ENCODE peak calls at places on chromosome 19, in nine cellular contexts. J is WTC11, G is HCT116, A is A549, M is K562, C is SK-N-SH, X is GM12878, O is endothelial cell of umbilical vein, D is H1. W is an unnamed sample.

GRCh38 chr19:41626877-41627276 is at the start of gene CEACAM4:
- DNase-seq in J (no peak), G (no peak), A (no peak), M (no peak), C (no peak), X (no peak), O (no peak), D (no peak), W (peak)

GRCh38 chr19:23790641-23791488 is 32.2 kb upstream of the ZNF681 start:
- DNase-seq in J (no peak), G (no peak), A (no peak), M (no peak), C (no peak), X (no peak), O (no peak), D (peak), W (no peak)

GRCh38 chr19:55605637-55606470 is at the start of gene ZNF865:
- DNase-seq in J (peak), G (peak), A (peak), M (peak), C (peak), X (peak), O (peak), D (peak), W (peak)

GRCh38 chr19:31274964-31275319 is 74.3 kb downstream of the TSHZ3 start:
- DNase-seq in J (no peak), G (no peak), A (no peak), M (no peak), C (no peak), X (no peak), O (no peak), D (no peak), W (peak)

GRCh38 chr19:14475251-14476073 is at the start of gene PTGER1:
- DNase-seq in J (peak), G (peak), A (no peak), M (peak), C (peak), X (no peak), O (no peak), D (peak), W (peak)

GRCh38 chr19:4831351-4832340 is at the start of gene TICAM1:
- DNase-seq in J (no peak), G (no peak), A (peak), M (peak), C (peak), X (no peak), O (peak), D (peak), W (peak)

GRCh38 chr19:16319466-16319865 is 5.2 kb upstream of the KLF2 start:
- DNase-seq in J (no peak), G (no peak), A (no peak), M (no peak), C (no peak), X (no peak), O (no peak), D (no peak), W (peak)

GRCh38 chr19:11598746-11599145 is 1.5 kb downstream of the ZNF627 start:
- DNase-seq in J (no peak), G (no peak), A (no peak), M (no peak), C (no peak), X (no peak), O (no peak), D (no peak), W (no peak)

GRCh38 chr19:48480151-48480475 is 10.9 kb downstream of the CYTH2 start:
- DNase-seq in J (peak), G (no peak), A (no peak), M (no peak), C (no peak), X (no peak), O (peak), D (no peak), W (no peak)

GRCh38 chr19:17424743-17425365 is 5.0 kb downstream of the MVB12A start:
- DNase-seq in J (peak), G (no peak), A (no peak), M (peak), C (peak), X (no peak), O (peak), D (peak), W (peak)

GRCh38 chr19:6825076-6825774 is 52.7 kb downstream of the VAV1 start:
- DNase-seq in J (no peak), G (no peak), A (no peak), M (no peak), C (no peak), X (no peak), O (no peak), D (no peak), W (no peak)

GRCh38 chr19:6734096-6734696 is 3.2 kb downstream of the GPR108 start:
- DNase-seq in J (no peak), G (no peak), A (no peak), M (no peak), C (peak), X (no peak), O (peak), D (no peak), W (no peak)

GRCh38 chr19:10368101-10368803 is 12.1 kb downstream of the TYK2 start:
- DNase-seq in J (no peak), G (no peak), A (no peak), M (no peak), C (peak), X (no peak), O (no peak), D (peak), W (peak)

GRCh38 chr19:45250216-45250831 is 747 bp upstream of the MARK4 start:
- DNase-seq in J (no peak), G (no peak), A (no peak), M (no peak), C (peak), X (no peak), O (no peak), D (no peak), W (no peak)

GRCh38 chr19:53328967-53329366 is 4.6 kb upstream of the ZNF845 start:
- DNase-seq in J (peak), G (no peak), A (no peak), M (peak), C (peak), X (no peak), O (no peak), D (no peak), W (no peak)

GRCh38 chr19:53394522-53394973 is 401 bp upstream of the ZNF765 start:
- DNase-seq in J (peak), G (no peak), A (no peak), M (no peak), C (peak), X (peak), O (no peak), D (no peak), W (peak)

GRCh38 chr19:32464279-32464678 is 58.7 kb downstream of the DPY19L3 start:
- DNase-seq in J (no peak), G (peak), A (no peak), M (no peak), C (peak), X (no peak), O (peak), D (no peak), W (peak)

GRCh38 chr19:46482645-46483044 is 11.3 kb upstream of the PNMA8A start:
- DNase-seq in J (no peak), G (no peak), A (no peak), M (no peak), C (no peak), X (no peak), O (no peak), D (no peak), W (no peak)

GRCh38 chr19:32407004-32407992 is 1.7 kb downstream of the DPY19L3 start:
- DNase-seq in J (no peak), G (no peak), A (no peak), M (peak), C (peak), X (no peak), O (no peak), D (no peak), W (peak)

GRCh38 chr19:58584498-58585441 is 11.6 kb upstream of the MZF1 start:
- DNase-seq in J (no peak), G (no peak), A (no peak), M (peak), C (no peak), X (no peak), O (no peak), D (no peak), W (no peak)

GRCh38 chr19:12198136-12198535 is 35.2 kb downstream of the ZNF136 start:
- DNase-seq in J (no peak), G (no peak), A (no peak), M (no peak), C (no peak), X (no peak), O (no peak), D (no peak), W (no peak)

GRCh38 chr19:54817670-54818536 is 1.6 kb downstream of the KIR3DL1 start:
- DNase-seq in J (no peak), G (no peak), A (no peak), M (no peak), C (no peak), X (no peak), O (no peak), D (no peak), W (no peak)

GRCh38 chr19:28737021-28737525 is 475.9 kb downstream of the UQCRFS1 start:
- DNase-seq in J (no peak), G (no peak), A (no peak), M (no peak), C (no peak), X (peak), O (no peak), D (no peak), W (peak)

GRCh38 chr19:56577719-56578602 is 10.7 kb downstream of the ZNF470 start:
- DNase-seq in J (no peak), G (no peak), A (no peak), M (no peak), C (no peak), X (no peak), O (no peak), D (no peak), W (no peak)

GRCh38 chr19:40270362-40271089 is 14.6 kb downstream of the AKT2 start:
- DNase-seq in J (peak), G (no peak), A (no peak), M (peak), C (no peak), X (no peak), O (no peak), D (no peak), W (no peak)

GRCh38 chr19:54684537-54684936 is 21.8 kb downstream of the LILRB4 start:
- DNase-seq in J (peak), G (no peak), A (no peak), M (peak), C (no peak), X (no peak), O (no peak), D (no peak), W (peak)

GRCh38 chr19:45637890-45638667 is 1.1 kb downstream of the EML2 start:
- DNase-seq in J (no peak), G (no peak), A (no peak), M (no peak), C (no peak), X (no peak), O (no peak), D (no peak), W (no peak)

GRCh38 chr19:4724252-4724514 is 541 bp upstream of the DPP9 start:
- DNase-seq in J (no peak), G (no peak), A (no peak), M (no peak), C (no peak), X (no peak), O (no peak), D (no peak), W (no peak)

GRCh38 chr19:982567-983170 is 1.5 kb upstream of the WDR18 start:
- DNase-seq in J (peak), G (no peak), A (peak), M (peak), C (peak), X (no peak), O (peak), D (peak), W (peak)

GRCh38 chr19:977058-977464 is 7.1 kb upstream of the WDR18 start:
- DNase-seq in J (no peak), G (no peak), A (no peak), M (no peak), C (no peak), X (no peak), O (no peak), D (no peak), W (no peak)

GRCh38 chr19:976476-976875 is 7.7 kb upstream of the WDR18 start:
- DNase-seq in J (no peak), G (no peak), A (no peak), M (no peak), C (no peak), X (no peak), O (no peak), D (no peak), W (no peak)

GRCh38 chr19:979318-979741 is 4.8 kb upstream of the WDR18 start:
- DNase-seq in J (no peak), G (no peak), A (no peak), M (peak), C (no peak), X (no peak), O (no peak), D (no peak), W (no peak)

GRCh38 chr19:980133-980998 is 3.8 kb upstream of the WDR18 start:
- DNase-seq in J (peak), G (no peak), A (no peak), M (peak), C (no peak), X (no peak), O (no peak), D (peak), W (peak)
- TF ChIP-seq CTCF in J (no peak), G (no peak), A (no peak), M (no peak), C (no peak), X (no peak), O (no peak), D (no peak), W (no peak)

GRCh38 chr19:29815231-29815630 is 3.4 kb downstream of the CCNE1 start:
- DNase-seq in J (no peak), G (no peak), A (no peak), M (no peak), C (no peak), X (peak), O (no peak), D (no peak), W (no peak)

GRCh38 chr19:29812881-29813275 is 1.1 kb downstream of the CCNE1 start:
- DNase-seq in J (no peak), G (no peak), A (no peak), M (no peak), C (no peak), X (no peak), O (no peak), D (no peak), W (no peak)

GRCh38 chr19:29811125-29812079 is at the start of gene CCNE1:
- DNase-seq in J (peak), G (peak), A (peak), M (peak), C (peak), X (no peak), O (peak), D (peak), W (peak)

GRCh38 chr19:29812080-29812880 is 489 bp downstream of the CCNE1 start:
- DNase-seq in J (peak), G (no peak), A (no peak), M (peak), C (peak), X (no peak), O (no peak), D (peak), W (peak)

GRCh38 chr19:29813665-29814064 is 1.9 kb downstream of the CCNE1 start:
- DNase-seq in J (no peak), G (no peak), A (no peak), M (no peak), C (no peak), X (no peak), O (no peak), D (no peak), W (no peak)
- TF ChIP-seq MAX in J (no peak), G (no peak), A (no peak), M (no peak), C (no peak), X (no peak), O (no peak), D (no peak), W (no peak)

GRCh38 chr19:3178973-3179738 is 587 bp downstream of the S1PR4 start:
- DNase-seq in J (no peak), G (no peak), A (no peak), M (no peak), C (no peak), X (no peak), O (no peak), D (no peak), W (peak)

GRCh38 chr19:3175761-3176714 is 2.5 kb upstream of the S1PR4 start:
- DNase-seq in J (no peak), G (peak), A (no peak), M (no peak), C (no peak), X (peak), O (no peak), D (no peak), W (no peak)

GRCh38 chr19:3179739-3180293 is 1.2 kb downstream of the S1PR4 start:
- DNase-seq in J (no peak), G (no peak), A (no peak), M (no peak), C (no peak), X (no peak), O (no peak), D (no peak), W (peak)

GRCh38 chr19:3176715-3177501 is 1.7 kb upstream of the S1PR4 start:
- DNase-seq in J (no peak), G (peak), A (peak), M (peak), C (no peak), X (no peak), O (no peak), D (no peak), W (peak)

GRCh38 chr19:3178377-3178972 is at the start of gene S1PR4:
- DNase-seq in J (no peak), G (no peak), A (no peak), M (no peak), C (no peak), X (no peak), O (peak), D (no peak), W (peak)
- TF ChIP-seq CTCF in J (no peak), G (no peak), A (no peak), M (no peak), C (no peak), X (peak), O (no peak), D (no peak), W (peak)

GRCh38 chr19:38849746-38850230 is at the start of gene HNRNPL:
- DNase-seq in J (peak), G (no peak), A (no peak), M (peak), C (peak), X (no peak), O (no peak), D (peak), W (no peak)

GRCh38 chr19:38850231-38850975 is 617 bp upstream of the HNRNPL start:
- DNase-seq in J (peak), G (peak), A (peak), M (peak), C (peak), X (peak), O (peak), D (peak), W (peak)

GRCh38 chr19:38851622-38852230 is 1.9 kb upstream of the HNRNPL start:
- DNase-seq in J (peak), G (peak), A (peak), M (peak), C (peak), X (no peak), O (peak), D (peak), W (peak)

GRCh38 chr19:38852231-38853044 is 2.7 kb upstream of the HNRNPL start:
- DNase-seq in J (peak), G (no peak), A (peak), M (no peak), C (peak), X (no peak), O (peak), D (peak), W (peak)

DNA sequence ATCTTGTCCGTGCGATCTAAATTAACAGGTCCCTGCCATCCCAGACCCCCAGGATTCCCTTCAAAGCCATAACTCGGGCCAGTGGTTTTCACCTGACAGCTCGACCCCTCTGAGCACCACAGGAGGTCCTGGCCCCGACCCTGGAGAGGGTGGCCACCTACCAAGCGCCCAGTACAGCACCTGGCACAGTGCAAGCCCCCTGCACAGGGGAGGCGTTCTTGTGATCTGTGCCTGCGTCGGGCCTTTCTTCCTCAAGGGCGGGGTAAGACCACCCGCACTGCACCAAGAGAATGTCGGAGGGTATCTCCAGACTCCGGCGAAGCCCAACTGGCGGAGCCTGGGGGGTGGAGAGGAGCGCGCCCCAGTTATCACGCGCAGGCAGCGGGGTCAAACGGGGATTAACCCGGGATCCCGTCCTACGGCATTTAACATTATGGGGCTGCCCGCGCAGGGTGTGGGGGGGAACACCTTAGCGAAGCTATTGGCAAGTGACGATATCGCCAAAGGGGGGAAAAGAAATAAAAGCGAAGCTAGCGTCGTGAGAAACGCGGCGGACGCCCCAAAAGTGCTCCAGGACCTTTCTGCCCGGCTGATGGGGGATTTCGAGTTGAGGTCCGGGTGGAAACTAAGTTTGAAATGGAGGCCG is 1.3 kb upstream of the HNRNPL start:
- DNase-seq in J (peak), G (no peak), A (no peak), M (no peak), C (peak), X (no peak), O (peak), D (peak), W (no peak)
- TF ChIP-seq MAX in J (no peak), G (no peak), A (no peak), M (no peak), C (no peak), X (no peak), O (no peak), D (no peak), W (no peak)

GRCh38 chr19:49871349-49871985 is 4.1 kb upstream of the PNKP start:
- DNase-seq in J (no peak), G (no peak), A (no peak), M (no peak), C (no peak), X (no peak), O (no peak), D (no peak), W (no peak)

GRCh38 chr19:49869009-49869483 is 1.7 kb upstream of the PNKP start:
- DNase-seq in J (no peak), G (no peak), A (no peak), M (peak), C (peak), X (no peak), O (no peak), D (peak), W (no peak)

GRCh38 chr19:49866933-49867782 is at the start of gene PNKP:
- DNase-seq in J (peak), G (peak), A (peak), M (peak), C (peak), X (no peak), O (peak), D (peak), W (peak)

GRCh38 chr19:49870309-49870901 is 3.0 kb upstream of the PNKP start:
- DNase-seq in J (no peak), G (no peak), A (no peak), M (no peak), C (no peak), X (no peak), O (no peak), D (no peak), W (no peak)

GRCh38 chr19:49869484-49870308 is 2.3 kb upstream of the PNKP start:
- DNase-seq in J (peak), G (peak), A (peak), M (peak), C (peak), X (peak), O (peak), D (peak), W (peak)
- TF ChIP-seq CTCF in J (no peak), G (no peak), A (no peak), M (no peak), C (no peak), X (no peak), O (no peak), D (no peak), W (no peak)

GRCh38 chr19:13437919-13438618 is 68.2 kb downstream of the CACNA1A start:
- DNase-seq in J (no peak), G (no peak), A (no peak), M (no peak), C (no peak), X (no peak), O (no peak), D (no peak), W (no peak)

GRCh38 chr19:13436352-13436751 is 69.9 kb downstream of the CACNA1A start:
- DNase-seq in J (no peak), G (no peak), A (no peak), M (no peak), C (no peak), X (no peak), O (no peak), D (no peak), W (no peak)

GRCh38 chr19:13441810-13442512 is 64.3 kb downstream of the CACNA1A start:
- DNase-seq in J (peak), G (no peak), A (no peak), M (peak), C (no peak), X (no peak), O (peak), D (peak), W (peak)
- TF ChIP-seq MAX in J (peak), G (no peak), A (no peak), M (no peak), C (no peak), X (no peak), O (no peak), D (peak), W (no peak)

GRCh38 chr19:8307400-8307964 is 676 bp downstream of the CD320 start:
- DNase-seq in J (peak), G (no peak), A (no peak), M (no peak), C (peak), X (no peak), O (no peak), D (no peak), W (peak)
- TF ChIP-seq CTCF in J (no peak), G (no peak), A (no peak), M (no peak), C (no peak), X (no peak), O (no peak), D (peak), W (no peak)

W was measured in NB4.